ENCODE peak calls at places on chromosomes 3 and 15, in five cellular contexts. One of them, this sample, is unnamed.

GRCh38 chr15:48060396-48060795 is 60.4 kb upstream of the SLC24A5 start:
- DNase-seq in HL-60: no peak
- DNase-seq in CMK: no peak
- DNase-seq in dorsolateral prefrontal cortex: no peak
- DNase-seq in left ventricle myocardium inferior: no peak
- DNase-seq in this sample: no peak

GRCh38 chr15:45704329-45705249 is 69.8 kb downstream of the SQOR start:
- DNase-seq in HL-60: no peak
- DNase-seq in CMK: no peak
- DNase-seq in dorsolateral prefrontal cortex: no peak
- DNase-seq in left ventricle myocardium inferior: no peak
- DNase-seq in this sample: peak

GRCh38 chr3:9439331-9439730 is 41.9 kb downstream of the SETD5 start:
- DNase-seq in HL-60: no peak
- DNase-seq in CMK: no peak
- DNase-seq in dorsolateral prefrontal cortex: no peak
- DNase-seq in left ventricle myocardium inferior: no peak
- DNase-seq in this sample: no peak

GRCh38 chr3:176041812-176042211 is 1155.5 kb downstream of the TBL1XR1 start:
- DNase-seq in HL-60: no peak
- DNase-seq in CMK: no peak
- DNase-seq in dorsolateral prefrontal cortex: no peak
- DNase-seq in left ventricle myocardium inferior: no peak
- DNase-seq in this sample: peak

GRCh38 chr15:65818927-65819562 is 27.0 kb upstream of the DENND4A start:
- DNase-seq in HL-60: peak
- DNase-seq in CMK: peak
- DNase-seq in dorsolateral prefrontal cortex: no peak
- DNase-seq in left ventricle myocardium inferior: no peak
- DNase-seq in this sample: no peak

GRCh38 chr15:60830479-60830878 is 351.5 kb upstream of the ICE2 start:
- DNase-seq in HL-60: no peak
- DNase-seq in CMK: no peak
- DNase-seq in dorsolateral prefrontal cortex: no peak
- DNase-seq in left ventricle myocardium inferior: no peak
- DNase-seq in this sample: peak

GRCh38 chr15:48427960-48428547 is 96.8 kb downstream of the DUT start:
- DNase-seq in HL-60: no peak
- DNase-seq in CMK: no peak
- DNase-seq in dorsolateral prefrontal cortex: no peak
- DNase-seq in left ventricle myocardium inferior: no peak
- DNase-seq in this sample: peak

GRCh38 chr3:69354948-69355347 is 30.9 kb downstream of the FRMD4B start:
- DNase-seq in HL-60: no peak
- DNase-seq in CMK: no peak
- DNase-seq in dorsolateral prefrontal cortex: no peak
- DNase-seq in left ventricle myocardium inferior: no peak
- DNase-seq in this sample: peak

GRCh38 chr3:23994247-23994574 is 49.1 kb downstream of the NR1D2 start:
- DNase-seq in HL-60: no peak
- DNase-seq in CMK: no peak
- DNase-seq in dorsolateral prefrontal cortex: no peak
- DNase-seq in left ventricle myocardium inferior: no peak
- DNase-seq in this sample: peak

GRCh38 chr15:86444527-86444926 is 364.9 kb downstream of the AGBL1 start:
- DNase-seq in HL-60: no peak
- DNase-seq in CMK: no peak
- DNase-seq in dorsolateral prefrontal cortex: no peak
- DNase-seq in left ventricle myocardium inferior: no peak
- DNase-seq in this sample: no peak

GRCh38 chr3:69196876-69197275 is 74.5 kb upstream of the LMOD3 start:
- DNase-seq in HL-60: no peak
- DNase-seq in CMK: no peak
- DNase-seq in dorsolateral prefrontal cortex: no peak
- DNase-seq in left ventricle myocardium inferior: no peak
- DNase-seq in this sample: no peak

This sample was measured in fibroblast of the aortic adventitia.